ENCODE peak calls at places on chromosome 11, in four cellular contexts. E, U, B and H are unnamed samples.

GRCh38 chr11:126343051-126343450 is 12.4 kb upstream of the ST3GAL4 start:
- DNase-seq in B (no peak), E (no peak), U (no peak), H (no peak)

GRCh38 chr11:11814614-11815452 is 26.9 kb upstream of the USP47 start:
- DNase-seq in B (no peak), U (no peak), E (no peak), H (no peak)

GRCh38 chr11:73388241-73389133 is 12.3 kb downstream of the RELT start:
- DNase-seq in U (no peak), E (no peak), B (no peak), H (no peak)

GRCh38 chr11:119671048-119671447 is 58.0 kb downstream of the NECTIN1 start:
- DNase-seq in B (no peak), E (no peak), U (no peak), H (peak; percentile 61)

GRCh38 chr11:68374531-68374930 is 62.1 kb downstream of the LRP5 start:
- DNase-seq in B (no peak), E (no peak), U (no peak), H (no peak)

GRCh38 chr11:35914824-35915223 is 29.0 kb upstream of the LDLRAD3 start:
- DNase-seq in E (no peak), U (no peak), B (no peak), H (no peak)

GRCh38 chr11:11189501-11189900 is 163.5 kb downstream of the CSNK2A3 start:
- DNase-seq in E (no peak), B (no peak), U (no peak), H (no peak)

GRCh38 chr11:56916162-56916561 is 72.6 kb upstream of the OR5AK2 start:
- DNase-seq in U (no peak), B (no peak), E (no peak), H (no peak)

GRCh38 chr11:62508336-62509058 is 38.1 kb downstream of the AHNAK start:
- DNase-seq in B (no peak), U (peak; percentile 88), E (no peak), H (no peak)

GRCh38 chr11:118051136-118051610 is 25.7 kb upstream of the TMPRSS4 start:
- DNase-seq in E (no peak), B (peak; percentile 21), U (no peak), H (no peak)

GRCh38 chr11:42770444-42771065 is 541.2 kb upstream of the API5 start:
- DNase-seq in U (peak; percentile 33), B (peak; percentile 1), E (no peak), H (no peak)

GRCh38 chr11:2586793-2587131 is 113.0 kb downstream of the KCNQ1OT1 start:
- DNase-seq in E (no peak), B (no peak), U (no peak), H (no peak)

GRCh38 chr11:396948-397548 is 3.0 kb downstream of the PKP3 start:
- DNase-seq in U (no peak), B (peak; percentile 67), E (no peak), H (no peak)

GRCh38 chr11:23473782-23474181 is 613.5 kb upstream of the CCDC179 start:
- DNase-seq in B (no peak), U (no peak), E (no peak), H (no peak)

GRCh38 chr11:107710301-107710700 is 1.6 kb downstream of the SLN start:
- DNase-seq in U (no peak), E (no peak), B (no peak), H (no peak)

GRCh38 chr11:61811831-61812230 is 5.0 kb downstream of the FADS1 start:
- DNase-seq in U (no peak), E (no peak), B (no peak), H (no peak)

GRCh38 chr11:9787981-9788521 is 124.2 kb downstream of the SWAP70 start:
- DNase-seq in U (no peak), B (no peak), E (no peak), H (peak; percentile 87)

GRCh38 chr11:60924110-60924905 is at the start of gene TMEM132A:
- DNase-seq in E (no peak), B (peak; percentile 19), U (peak; percentile 58), H (peak; percentile 29)

GRCh38 chr11:18000760-18001159 is 12.1 kb downstream of the SERGEF start:
- DNase-seq in U (no peak), B (no peak), E (no peak), H (no peak)